ENCODE peak calls at places on chromosomes 1 and 21, in five cellular contexts. B, O, K, V and C are unnamed samples.

GRCh38 chr1:213982814-213983588 is 4.8 kb upstream of the PROX1 start:
- DNase-seq in B (no peak), O (peak), K (no peak), V (no peak), C (no peak)

GRCh38 chr1:228351850-228352249 is 54.8 kb downstream of the TRIM11 start:
- DNase-seq in B (no peak), O (peak), K (no peak), V (no peak), C (peak)

GRCh38 chr1:8097908-8098307 is 71.8 kb upstream of the ERRFI1 start:
- DNase-seq in B (no peak), O (no peak), K (no peak), V (no peak), C (no peak)

GRCh38 chr1:192579319-192579738 is 3.8 kb downstream of the RGS1 start:
- DNase-seq in B (no peak), O (no peak), K (no peak), V (no peak), C (no peak)

GRCh38 chr1:21573971-21574458 is 64.8 kb downstream of the ALPL start:
- DNase-seq in B (peak), O (peak), K (peak), V (peak), C (peak)

GRCh38 chr1:152165291-152166077 is 6.5 kb upstream of the RPTN start:
- DNase-seq in B (no peak), O (no peak), K (no peak), V (no peak), C (no peak)

GRCh38 chr1:183794084-183794483 is 10.8 kb upstream of the RGL1 start:
- DNase-seq in B (no peak), O (no peak), K (no peak), V (peak), C (no peak)

GRCh38 chr1:22517936-22518335 is 45.4 kb upstream of the EPHA8 start:
- DNase-seq in B (no peak), O (no peak), K (no peak), V (no peak), C (no peak)

GRCh38 chr1:102977293-102977692 is 131.0 kb downstream of the COL11A1 start:
- DNase-seq in B (no peak), O (no peak), K (no peak), V (no peak), C (no peak)

GRCh38 chr1:78658901-78659300 is 9.3 kb downstream of the IFI44 start:
- DNase-seq in B (no peak), O (no peak), K (no peak), V (no peak), C (no peak)

GRCh38 chr1:226798427-226799411 is 59.6 kb upstream of the ITPKB start:
- DNase-seq in B (peak), O (no peak), K (no peak), V (no peak), C (no peak)

GRCh38 chr1:210089848-210090247 is 142.7 kb upstream of the SERTAD4 start:
- DNase-seq in B (no peak), O (no peak), K (no peak), V (no peak), C (no peak)

GRCh38 chr1:214316597-214316996 is 35.6 kb downstream of the SMYD2 start:
- DNase-seq in B (no peak), O (no peak), K (no peak), V (peak), C (no peak)

GRCh38 chr1:244294825-244295224 is 156.9 kb downstream of the ADSS2 start:
- DNase-seq in B (no peak), O (no peak), K (no peak), V (no peak), C (no peak)

GRCh38 chr1:87632232-87632631 is 303.6 kb downstream of the LMO4 start:
- DNase-seq in B (no peak), O (no peak), K (no peak), V (no peak), C (no peak)

GRCh38 chr1:107793896-107794440 is 171.0 kb downstream of the VAV3 start:
- DNase-seq in B (no peak), O (no peak), K (no peak), V (no peak), C (no peak)

GRCh38 chr1:201602413-201603265 is 63.7 kb downstream of the NAV1 start:
- DNase-seq in B (peak), O (no peak), K (peak), V (no peak), C (no peak)

GRCh38 chr21:38286739-38287426 is 30.1 kb downstream of the KCNJ15 start:
- DNase-seq in B (no peak), O (no peak), K (no peak), V (no peak), C (no peak)

GRCh38 chr1:3063379-3064295 is 5.4 kb upstream of the PRDM16 start:
- DNase-seq in B (peak), O (no peak), K (no peak), V (no peak), C (peak)

GRCh38 chr1:198064181-198064580 is 92.6 kb upstream of the NEK7 start:
- DNase-seq in B (no peak), O (no peak), K (no peak), V (no peak), C (no peak)

GRCh38 chr1:12031039-12031980 is 12.0 kb downstream of the MIIP start:
- DNase-seq in B (peak), O (peak), K (peak), V (no peak), C (no peak)

GRCh38 chr1:73593379-73593778 is 604.6 kb downstream of the LRRIQ3 start:
- DNase-seq in B (peak), O (peak), K (no peak), V (no peak), C (no peak)

GRCh38 chr1:30929944-30930525 is 21.5 kb upstream of the SDC3 start:
- DNase-seq in B (no peak), O (no peak), K (no peak), V (no peak), C (no peak)

GRCh38 chr1:47230692-47231313 is 1.2 kb downstream of the TAL1 start:
- DNase-seq in B (no peak), O (no peak), K (no peak), V (no peak), C (no peak)

GRCh38 chr1:222880586-222880985 is 65.7 kb downstream of the DISP1 start:
- DNase-seq in B (no peak), O (no peak), K (no peak), V (no peak), C (no peak)

GRCh38 chr1:71753746-71754145 is 528.6 kb downstream of the NEGR1 start:
- DNase-seq in B (no peak), O (no peak), K (no peak), V (no peak), C (no peak)

GRCh38 chr1:115678141-115678540 is 36.4 kb downstream of the VANGL1 start:
- DNase-seq in B (no peak), O (no peak), K (no peak), V (no peak), C (no peak)

GRCh38 chr1:15994590-15995351 is 9.3 kb upstream of the SRARP start:
- DNase-seq in B (peak), O (peak), K (peak), V (peak), C (peak)

GRCh38 chr21:32844653-32845443 is 73.3 kb upstream of the PAXBP1 start:
- DNase-seq in B (no peak), O (no peak), K (peak), V (no peak), C (no peak)

GRCh38 chr1:244502630-244503029 is 41.6 kb downstream of the CATSPERE start:
- DNase-seq in B (no peak), O (no peak), K (no peak), V (no peak), C (no peak)

GRCh38 chr21:30072496-30072895 is 94.1 kb downstream of the CLDN17 start:
- DNase-seq in B (peak), O (no peak), K (no peak), V (no peak), C (no peak)

GRCh38 chr1:57517587-57518397 is 93.9 kb upstream of the DAB1 start:
- DNase-seq in B (no peak), O (no peak), K (no peak), V (no peak), C (no peak)

GRCh38 chr1:206706298-206706791 is 21.6 kb downstream of the MAPKAPK2 start:
- DNase-seq in B (no peak), O (peak), K (no peak), V (no peak), C (peak)

GRCh38 chr1:222068101-222068500 is 326.2 kb upstream of the DUSP10 start:
- DNase-seq in B (no peak), O (no peak), K (no peak), V (no peak), C (no peak)

GRCh38 chr1:183610053-183610452 is 19.8 kb upstream of the NCF2 start:
- DNase-seq in B (no peak), O (no peak), K (no peak), V (no peak), C (no peak)

GRCh38 chr1:119773711-119774241 is 5.1 kb upstream of the HMGCS2 start:
- DNase-seq in B (no peak), O (no peak), K (no peak), V (no peak), C (no peak)

GRCh38 chr1:95042286-95042685 is 30.5 kb downstream of the ALG14 start:
- DNase-seq in B (no peak), O (peak), K (no peak), V (no peak), C (peak)

GRCh38 chr21:32861871-32862270 is 90.3 kb upstream of the PAXBP1 start:
- DNase-seq in B (no peak), O (no peak), K (no peak), V (no peak), C (no peak)

GRCh38 chr1:51561702-51562101 is 42.6 kb upstream of the EPS15 start:
- DNase-seq in B (no peak), O (no peak), K (no peak), V (no peak), C (no peak)

DNA sequence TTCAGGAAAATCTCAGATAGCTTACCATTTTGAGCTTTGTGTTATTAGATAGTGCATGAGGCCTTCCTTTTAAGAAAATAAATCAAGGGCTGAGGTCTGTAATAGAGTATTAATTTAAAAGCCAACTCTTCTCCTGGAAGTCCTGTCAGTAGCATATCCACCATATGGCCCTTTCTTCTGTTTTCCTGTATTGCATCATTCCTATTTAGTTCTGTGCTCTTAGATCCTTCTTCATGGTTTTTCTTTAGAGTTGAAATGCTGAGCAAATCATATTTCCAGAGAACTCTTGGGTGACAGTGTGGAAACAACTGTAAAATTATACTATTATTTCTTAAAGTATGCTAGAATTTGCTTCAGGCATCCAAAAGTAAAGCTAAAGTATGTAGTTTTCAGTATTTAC is 91.7 kb downstream of the TTC3 start:
- DNase-seq in B (no peak), O (no peak), K (no peak), V (no peak), C (no peak)
- TF ChIP-seq EP300 in B (no peak), O (no peak), K (no peak), V (no peak), C (no peak)

GRCh38 chr1:28091043-28091781 is 2.8 kb upstream of the EYA3 start:
- DNase-seq in B (peak), O (peak), K (peak), V (peak), C (no peak)

GRCh38 chr1:28087614-28088167 is 719 bp downstream of the EYA3 start:
- DNase-seq in B (no peak), O (no peak), K (no peak), V (peak), C (no peak)

GRCh38 chr1:28085129-28085528 is 3.3 kb downstream of the EYA3 start:
- DNase-seq in B (no peak), O (no peak), K (no peak), V (no peak), C (no peak)

GRCh38 chr1:28086651-28087050 is 1.8 kb downstream of the EYA3 start:
- DNase-seq in B (no peak), O (no peak), K (no peak), V (no peak), C (no peak)

GRCh38 chr1:28088168-28088961 is at the start of gene EYA3:
- DNase-seq in B (peak), O (peak), K (peak), V (peak), C (peak)
- TF ChIP-seq EP300 in B (no peak), O (no peak), K (no peak), V (no peak), C (no peak)

GRCh38 chr1:169009666-169010065 is 96.8 kb upstream of the ATP1B1 start:
- DNase-seq in B (no peak), O (no peak), K (no peak), V (no peak), C (no peak)

GRCh38 chr1:169001353-169001752 is 105.1 kb upstream of the ATP1B1 start:
- DNase-seq in B (no peak), O (no peak), K (no peak), V (no peak), C (no peak)

GRCh38 chr1:169005776-169006175 is 100.7 kb upstream of the ATP1B1 start:
- DNase-seq in B (no peak), O (no peak), K (no peak), V (no peak), C (no peak)

DNA sequence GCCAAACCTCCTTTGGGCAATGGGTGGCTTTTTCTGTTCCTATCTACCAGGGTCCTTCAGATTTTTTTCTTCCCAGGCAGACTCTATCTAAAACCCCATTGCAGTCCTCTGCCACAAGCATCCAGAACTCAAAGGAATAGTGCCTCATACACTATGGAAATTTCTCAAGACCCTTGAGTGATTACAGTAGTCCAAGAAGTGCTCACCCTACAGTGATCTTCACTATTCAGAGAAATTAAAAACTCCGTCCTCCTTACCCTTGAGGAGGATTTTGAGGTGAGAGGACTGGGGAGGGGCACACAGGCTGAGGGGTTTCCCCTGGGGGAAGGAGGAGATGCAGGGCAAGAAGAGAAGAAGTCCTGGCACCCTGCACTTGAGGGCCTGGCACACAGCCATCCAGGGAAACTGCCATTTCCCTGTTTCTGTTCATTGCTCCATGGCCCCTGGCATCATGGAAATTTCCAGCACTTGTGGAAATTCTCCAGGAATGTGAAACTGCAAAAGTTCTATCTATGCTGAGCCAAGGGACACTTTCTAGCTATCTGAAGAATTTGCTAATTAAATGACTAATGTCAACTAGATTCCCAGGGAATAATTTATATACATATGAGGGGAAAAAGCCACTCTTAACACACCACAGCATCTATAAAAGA is 102.5 kb upstream of the ATP1B1 start:
- DNase-seq in B (peak), O (no peak), K (no peak), V (no peak), C (peak)
- TF ChIP-seq EP300 in B (no peak), O (no peak), K (no peak), V (no peak), C (no peak)

DNA sequence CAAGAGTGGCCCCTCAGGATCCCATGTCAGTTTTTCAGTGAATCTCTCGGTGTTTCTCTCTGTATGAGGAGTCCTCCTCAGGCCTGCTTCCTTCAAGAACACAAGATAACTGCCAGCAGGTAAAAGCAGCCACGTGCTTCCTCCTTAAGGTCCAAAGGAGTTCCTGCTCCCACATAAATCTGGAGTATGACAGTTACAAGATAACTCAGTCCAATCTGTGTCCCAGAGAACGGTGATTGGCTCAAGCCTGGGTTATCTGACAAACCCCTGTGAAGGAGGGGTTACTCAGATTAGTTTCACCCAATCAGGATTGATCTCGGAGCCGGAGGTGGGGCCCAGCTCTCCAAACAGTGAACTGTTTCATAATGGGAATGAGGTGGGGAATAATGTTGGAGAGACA is 5.8 kb upstream of the ANKRD13C start:
- DNase-seq in B (no peak), O (no peak), K (no peak), V (no peak), C (no peak)
- TF ChIP-seq EP300 in B (no peak), O (no peak), K (no peak), V (no peak), C (no peak)

GRCh38 chr1:200478945-200479558 is 69.2 kb upstream of the ZNF281 start:
- DNase-seq in B (no peak), O (no peak), K (no peak), V (no peak), C (no peak)

GRCh38 chr1:200486634-200487033 is 76.8 kb upstream of the ZNF281 start:
- DNase-seq in B (no peak), O (no peak), K (no peak), V (no peak), C (no peak)

GRCh38 chr1:200479816-200480215 is 70.0 kb upstream of the ZNF281 start:
- DNase-seq in B (no peak), O (no peak), K (no peak), V (no peak), C (no peak)

GRCh38 chr1:200487650-200488049 is 77.8 kb upstream of the ZNF281 start:
- DNase-seq in B (no peak), O (no peak), K (no peak), V (no peak), C (no peak)

DNA sequence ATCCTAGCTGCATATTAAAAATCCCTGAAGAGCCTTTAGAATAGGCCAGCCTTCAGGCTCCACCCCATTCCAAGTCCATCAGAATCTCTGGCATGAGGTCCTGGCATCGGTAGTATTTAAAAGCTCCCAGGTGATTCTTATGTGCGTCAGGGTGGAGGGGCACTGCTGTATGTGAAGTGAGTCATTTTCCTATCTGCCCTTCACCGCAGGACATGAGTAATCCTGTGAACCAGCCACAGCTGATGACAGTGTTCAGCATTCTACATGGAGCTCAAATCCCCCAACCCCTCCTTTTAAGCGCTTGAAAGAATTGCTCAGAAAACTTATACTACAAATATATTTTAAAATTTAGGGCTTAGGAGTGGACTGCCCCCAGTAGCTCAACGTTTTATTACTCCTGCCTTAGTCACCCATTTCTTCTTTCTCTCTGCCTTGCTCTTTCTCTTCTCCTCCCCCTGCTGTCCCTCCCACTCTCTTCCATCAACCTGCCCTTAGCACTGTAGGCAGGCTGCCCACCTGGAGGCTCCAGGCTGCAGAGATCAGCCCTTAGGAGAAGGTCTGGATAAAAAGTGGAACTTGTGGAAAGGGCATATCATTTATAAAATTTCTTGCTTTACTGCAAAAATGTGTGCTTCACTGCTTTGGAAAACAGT is 73.8 kb upstream of the ZNF281 start:
- DNase-seq in B (no peak), O (no peak), K (peak), V (peak), C (no peak)
- TF ChIP-seq EP300 in B (no peak), O (no peak), K (peak), V (no peak), C (no peak)

GRCh38 chr1:54583868-54584267 is 35.8 kb downstream of the ACOT11 start:
- DNase-seq in B (no peak), O (no peak), K (no peak), V (no peak), C (no peak)

GRCh38 chr1:54580856-54581550 is 33.0 kb downstream of the ACOT11 start:
- DNase-seq in B (no peak), O (no peak), K (no peak), V (no peak), C (peak)

GRCh38 chr1:54583307-54583686 is 35.3 kb downstream of the ACOT11 start:
- DNase-seq in B (no peak), O (no peak), K (no peak), V (no peak), C (no peak)

GRCh38 chr1:54582566-54583306 is 34.7 kb downstream of the ACOT11 start:
- DNase-seq in B (no peak), O (peak), K (no peak), V (no peak), C (no peak)

DNA sequence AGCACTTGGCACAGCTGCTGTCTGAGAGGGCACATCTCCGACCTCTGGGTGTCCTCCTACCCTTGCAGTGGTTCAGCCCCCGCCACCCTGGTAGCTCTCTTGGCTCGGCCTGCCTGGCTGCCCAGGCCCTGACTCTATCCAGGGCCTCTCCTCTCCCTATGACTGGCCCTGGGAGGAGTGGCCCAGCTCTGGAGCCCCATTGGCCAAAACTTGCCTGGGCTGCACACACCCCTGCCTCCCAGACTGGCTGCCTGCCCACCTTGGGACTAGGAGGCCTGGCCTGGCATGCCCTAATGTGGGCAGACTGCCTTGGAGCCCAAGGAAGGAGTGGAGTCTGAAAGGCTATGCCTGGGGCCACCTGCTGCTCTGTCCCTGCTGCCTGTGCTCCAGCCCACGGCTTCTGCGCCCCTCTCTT is 33.6 kb downstream of the ACOT11 start:
- DNase-seq in B (peak), O (peak), K (peak), V (peak), C (peak)
- TF ChIP-seq EP300 in B (peak), O (no peak), K (no peak), V (no peak), C (peak)